ENCODE peak calls at places on chromosomes 6 and 20, in ten cellular contexts. O is HCT116, Q is GM12878, T is spleen, K is sigmoid colon, Z is A549, C is IMR-90, A is heart left ventricle, D is H1, U is esophagus muscularis mucosa. L is an unnamed sample.

GRCh38 chr6:4587171-4587570 is 189.0 kb upstream of the CDYL start:
- DNase-seq in O (no peak), Q (no peak), T (no peak), K (no peak), Z (no peak), C (no peak), A (no peak), D (no peak), U (peak; percentile 70), L (no peak)

GRCh38 chr20:59047938-59048680 is 5.5 kb upstream of the PRELID3B start:
- DNase-seq in O (no peak), Q (no peak), T (no peak), K (no peak), Z (peak; percentile 35), C (peak; percentile 21), A (no peak), D (no peak), U (no peak), L (no peak)

GRCh38 chr6:64411226-64411625 is 775.6 kb downstream of the PHF3 start:
- DNase-seq in O (no peak), Q (no peak), T (no peak), K (no peak), Z (no peak), C (no peak), A (no peak), D (no peak), U (no peak), L (no peak)

GRCh38 chr20:19921349-19921793 is 95.8 kb upstream of the NAA20 start:
- DNase-seq in O (no peak), Q (no peak), T (no peak), K (no peak), Z (no peak), C (no peak), A (peak; percentile 57), D (no peak), U (no peak), L (no peak)

GRCh38 chr6:148405893-148406292 is 63.3 kb downstream of the SASH1 start:
- DNase-seq in O (no peak), Q (no peak), T (no peak), K (no peak), Z (no peak), C (no peak), A (no peak), D (no peak), U (no peak), L (no peak)

GRCh38 chr6:85065831-85066230 is 301.4 kb upstream of the TBX18 start:
- DNase-seq in O (no peak), Q (no peak), T (no peak), K (no peak), Z (no peak), C (no peak), A (no peak), D (no peak), U (no peak), L (no peak)

GRCh38 chr20:23145281-23145700 is 59.2 kb upstream of the CD93 start:
- DNase-seq in O (no peak), Q (no peak), T (no peak), K (peak; percentile 60), Z (no peak), C (peak; percentile 56), A (no peak), D (no peak), U (no peak), L (no peak)

GRCh38 chr20:61353261-61353995 is 101.4 kb downstream of the CDH4 start:
- DNase-seq in O (no peak), Q (no peak), T (peak; percentile 43), K (no peak), Z (no peak), C (peak; percentile 37), A (no peak), D (no peak), U (no peak), L (no peak)

GRCh38 chr6:7974932-7975763 is 64.6 kb upstream of the TXNDC5 start:
- DNase-seq in O (peak; percentile 95), Q (no peak), T (peak; percentile 82), K (peak; percentile 89), Z (peak; percentile 65), C (peak; percentile 92), A (peak; percentile 85), D (no peak), U (no peak), L (peak; percentile 49)

GRCh38 chr6:110590821-110591351 is 114.5 kb upstream of the SLC22A16 start:
- DNase-seq in O (no peak), Q (peak; percentile 32), T (no peak), K (no peak), Z (no peak), C (peak; percentile 71), A (no peak), D (no peak), U (no peak), L (no peak)

GRCh38 chr6:143059616-143060353 is 904 bp upstream of the AIG1 start:
- DNase-seq in O (peak; percentile 62), Q (no peak), T (no peak), K (no peak), Z (no peak), C (peak; percentile 87), A (no peak), D (no peak), U (no peak), L (no peak)

GRCh38 chr6:83867043-83867442 is 7.6 kb downstream of the CYB5R4 start:
- DNase-seq in O (no peak), Q (no peak), T (no peak), K (no peak), Z (no peak), C (no peak), A (no peak), D (no peak), U (no peak), L (no peak)

GRCh38 chr6:15512126-15512525 is 150.7 kb downstream of the DTNBP1 start:
- DNase-seq in O (no peak), Q (no peak), T (peak; percentile 58), K (no peak), Z (no peak), C (no peak), A (no peak), D (no peak), U (no peak), L (no peak)

GRCh38 chr6:69958978-69959377 is 92.6 kb downstream of the COL19A1 start:
- DNase-seq in O (no peak), Q (no peak), T (no peak), K (no peak), Z (no peak), C (no peak), A (no peak), D (no peak), U (no peak), L (no peak)

GRCh38 chr6:158358450-158359077 is 46.3 kb downstream of the TULP4 start:
- DNase-seq in O (no peak), Q (no peak), T (peak; percentile 31), K (no peak), Z (no peak), C (no peak), A (no peak), D (no peak), U (no peak), L (no peak)

GRCh38 chr6:158356586-158357546 is 44.6 kb downstream of the TULP4 start:
- DNase-seq in O (no peak), Q (no peak), T (peak; percentile 28), K (no peak), Z (no peak), C (no peak), A (no peak), D (no peak), U (peak; percentile 82), L (no peak)

GRCh38 chr6:158357570-158358216 is 45.4 kb downstream of the TULP4 start:
- DNase-seq in O (no peak), Q (peak; percentile 62), T (peak; percentile 22), K (no peak), Z (no peak), C (no peak), A (no peak), D (no peak), U (peak; percentile 50), L (no peak)

GRCh38 chr6:158366363-158366762 is 54.1 kb downstream of the TULP4 start:
- DNase-seq in O (no peak), Q (no peak), T (no peak), K (no peak), Z (no peak), C (no peak), A (no peak), D (no peak), U (peak; percentile 74), L (no peak)

DNA sequence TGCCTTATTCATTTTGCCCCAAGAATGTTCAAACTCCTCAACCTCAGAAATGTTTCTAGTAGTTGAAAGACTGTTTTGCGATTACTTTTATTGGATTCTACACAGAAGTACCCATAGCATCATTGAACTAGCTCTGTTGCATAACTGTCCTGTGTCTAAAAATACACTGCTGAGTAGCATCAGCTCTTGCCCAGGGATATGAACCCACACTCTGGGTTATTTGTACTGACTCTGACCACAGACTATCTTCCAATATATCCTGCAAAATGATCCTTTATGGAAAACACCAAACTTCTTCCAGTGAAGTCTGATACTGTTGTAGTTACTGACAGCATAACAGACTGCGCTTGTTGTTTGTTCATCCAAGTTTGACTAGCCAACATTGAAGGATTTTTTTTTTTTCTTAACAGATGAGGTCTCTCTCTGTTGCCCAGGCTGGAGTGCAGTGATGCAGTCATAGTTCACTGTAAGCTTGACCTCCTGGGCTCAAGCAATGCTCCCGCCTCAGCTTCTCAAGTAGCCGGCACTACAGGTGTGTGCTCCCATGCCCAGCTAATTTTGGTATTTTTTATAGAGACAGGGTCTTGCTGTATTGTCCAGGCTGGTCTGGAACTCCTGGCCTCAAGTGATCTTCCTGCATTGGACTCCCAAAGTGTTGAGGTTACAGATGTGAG is 49.8 kb downstream of the TULP4 start:
- DNase-seq in O (no peak), Q (no peak), T (no peak), K (no peak), Z (no peak), C (peak; percentile 58), A (no peak), D (no peak), U (no peak), L (no peak)
- H3K27ac ChIP-seq in O (no peak overlapping the region), Q (no peak overlapping the region), T (no peak overlapping the region), K (no peak overlapping the region), Z (no peak overlapping the region), C (no peak overlapping the region), A (no peak overlapping the region), D (no peak overlapping the region), U (no peak overlapping the region), L (no peak overlapping the region)

GRCh38 chr20:25750765-25751696 is 54.4 kb upstream of the ZNF337 start:
- DNase-seq in O (no peak), Q (peak; percentile 9), T (peak; percentile 86), K (peak; percentile 79), Z (peak; percentile 74), C (peak; percentile 28), A (peak; percentile 46), D (no peak), U (no peak), L (no peak)
- TF ChIP-seq POLR2A in O (no peak), Q (peak; percentile 34), T (no peak), K (no peak), Z (peak; percentile 80), C (no peak), A (no peak), D (no peak), U (no peak), L (no peak)

GRCh38 chr20:47493954-47494293 is 7.8 kb upstream of the NCOA3 start:
- DNase-seq in O (no peak), Q (no peak), T (no peak), K (no peak), Z (no peak), C (no peak), A (no peak), D (no peak), U (no peak), L (no peak)
- H3K27ac ChIP-seq in O (no peak overlapping the region), Q (peak overlapping the region; percentile 82), T (peak overlapping the region; percentile 77), K (peak overlapping the region; percentile 77), Z (peak overlapping the region; percentile 60), C (no peak overlapping the region), A (peak overlapping the region; percentile 75), D (no peak overlapping the region), U (peak overlapping the region; percentile 71), L (peak overlapping the region; percentile 71)

GRCh38 chr6:10721850-10722569 is 860 bp upstream of the TMEM14C start:
- DNase-seq in O (no peak), Q (no peak), T (no peak), K (no peak), Z (no peak), C (no peak), A (no peak), D (no peak), U (peak; percentile 47), L (no peak)
- TF ChIP-seq POLR2A in O (no peak), Q (no peak), T (no peak), K (no peak), Z (no peak), C (no peak), A (no peak), D (peak; percentile 15), U (no peak), L (no peak)

L was measured in breast epithelium.